ENCODE peak calls at places on chromosomes 4 and X, in ten cellular contexts. P is testis; D is stimulated activated CD8-positive, alpha-beta memory T cell treated with anti-CD3 and anti-CD28 coated beads, Interleukin-7, amount 100 ng/mL, for 1 hour; C is activated T-helper 9 cell treated with anti-CD3 and anti-CD28 coated beads, Interleukin-2, amount 50 U/mL, for 16 hours; S is left colon; M is AG09319; L is KBM-7; I is GM13977; Q is GF-D8; E is NCI-H510A treated with DMSO at 0.1 percent for 48 hours. R is an unnamed sample.

GRCh38 chr4:95360911-95361695 is 187.7 kb downstream of the UNC5C start:
- DNase-seq in C (no peak), I (no peak), P (no peak), Q (no peak), E (peak), S (no peak), L (no peak), D (no peak), M (no peak), R (no peak)

GRCh38 chrX:29634516-29634915 is 580.8 kb upstream of the MAGEB2 start:
- DNase-seq in C (no peak), I (no peak), M (no peak), S (no peak), D (no peak), E (no peak), P (no peak), L (no peak), Q (no peak), R (no peak)

GRCh38 chr4:8171941-8172924 is 13.6 kb upstream of the ABLIM2 start:
- DNase-seq in E (no peak), D (no peak), L (no peak), C (peak), S (no peak), M (no peak), Q (no peak), P (no peak), I (peak), R (peak)

GRCh38 chr4:168524006-168524405 is 27.2 kb downstream of the PALLD start:
- DNase-seq in M (peak), Q (no peak), E (no peak), L (no peak), I (no peak), S (no peak), D (no peak), P (no peak), C (no peak), R (no peak)

GRCh38 chr4:62917649-62918048 is 1491.6 kb downstream of the TECRL start:
- DNase-seq in D (no peak), P (no peak), E (no peak), S (no peak), I (no peak), Q (no peak), M (no peak), L (no peak), C (no peak), R (no peak)

GRCh38 chr4:83083925-83084475 is 30.5 kb downstream of the PLAC8 start:
- DNase-seq in Q (no peak), C (no peak), L (no peak), M (no peak), P (no peak), I (no peak), E (no peak), S (no peak), D (no peak), R (peak)

GRCh38 chr4:139083533-139084424 is 68.2 kb downstream of the NOCT start:
- DNase-seq in I (peak), C (peak), Q (peak), P (peak), D (peak), M (peak), S (peak), L (peak), E (peak), R (peak)

GRCh38 chr4:123415977-123416376 is 19.4 kb downstream of the SPRY1 start:
- DNase-seq in M (no peak), Q (peak), S (no peak), C (peak), I (no peak), L (peak), P (no peak), D (peak), E (no peak), R (no peak)

GRCh38 chrX:101160001-101160400 is 59.6 kb upstream of the DRP2 start:
- DNase-seq in C (no peak), P (no peak), D (no peak), L (no peak), S (no peak), I (no peak), E (no peak), M (no peak), Q (no peak), R (no peak)

GRCh38 chr4:93814722-93815121 is 13.8 kb upstream of the ATOH1 start:
- DNase-seq in P (peak), E (no peak), Q (peak), M (no peak), L (peak), S (no peak), D (no peak), I (no peak), C (no peak), R (peak)

GRCh38 chrX:123405231-123405630 is 221.2 kb downstream of the GRIA3 start:
- DNase-seq in D (no peak), P (no peak), E (no peak), S (no peak), C (no peak), L (no peak), Q (no peak), I (no peak), M (no peak), R (no peak)

GRCh38 chr4:123699823-123700822 is 303.5 kb downstream of the SPRY1 start:
- DNase-seq in M (peak), L (no peak), P (peak), I (no peak), E (no peak), S (no peak), Q (no peak), C (no peak), D (no peak), R (no peak)